ENCODE peak calls at places on chromosomes 3 and 15, in seven cellular contexts. N, U, T, C, J, V and Q are unnamed samples.

GRCh38 chr3:113685956-113686721 is 10.3 kb downstream of the USF3 start:
- DNase-seq in J (no peak), T (no peak), N (no peak), C (no peak), V (no peak), U (no peak), Q (no peak)

GRCh38 chr3:67649681-67650080 is 4.7 kb downstream of the SUCLG2 start:
- DNase-seq in T (no peak), N (no peak), J (no peak), C (no peak), V (no peak), U (no peak), Q (no peak)

GRCh38 chr3:39763390-39763789 is 46.0 kb upstream of the MYRIP start:
- DNase-seq in V (no peak), T (no peak), U (no peak), C (no peak), N (no peak), J (no peak), Q (no peak)

GRCh38 chr3:127888564-127889107 is 26.4 kb upstream of the KBTBD12 start:
- DNase-seq in T (no peak), N (no peak), V (no peak), C (peak), J (no peak), U (peak), Q (no peak)

GRCh38 chr3:43031490-43032216 is 52.5 kb downstream of the GASK1A start:
- DNase-seq in V (no peak), T (no peak), J (no peak), C (peak), U (no peak), N (no peak), Q (no peak)

GRCh38 chr3:168063122-168063521 is 32.6 kb downstream of the GOLIM4 start:
- DNase-seq in C (no peak), N (no peak), T (no peak), U (no peak), V (no peak), J (no peak), Q (no peak)

GRCh38 chr3:169120928-169121327 is 542.6 kb downstream of the MECOM start:
- DNase-seq in J (no peak), V (no peak), C (no peak), N (no peak), T (no peak), U (no peak), Q (no peak)

GRCh38 chr3:108153451-108153981 is 62.7 kb upstream of the CD47 start:
- DNase-seq in V (peak), J (peak), N (no peak), C (no peak), T (no peak), U (peak), Q (no peak)

GRCh38 chr3:112364291-112364690 is 31.3 kb downstream of the CD200 start:
- DNase-seq in C (no peak), U (no peak), T (no peak), J (no peak), V (no peak), N (no peak), Q (no peak)

GRCh38 chr3:10206166-10206511 is 41.4 kb downstream of the IRAK2 start:
- DNase-seq in C (no peak), T (no peak), J (no peak), N (no peak), V (no peak), U (no peak), Q (no peak)

GRCh38 chr3:152381881-152382295 is 113.2 kb downstream of the MBNL1 start:
- DNase-seq in U (no peak), N (no peak), V (no peak), J (no peak), T (no peak), C (no peak), Q (no peak)

GRCh38 chr3:169112153-169112892 is 551.2 kb downstream of the MECOM start:
- DNase-seq in V (peak), U (no peak), N (no peak), C (no peak), J (peak), T (no peak), Q (peak)

GRCh38 chr3:149375164-149375823 is 2.2 kb downstream of the TM4SF1 start:
- DNase-seq in J (no peak), C (no peak), V (no peak), T (no peak), N (no peak), U (no peak), Q (no peak)

GRCh38 chr3:123760817-123761216 is 123.3 kb downstream of the MYLK start:
- DNase-seq in J (no peak), N (no peak), T (no peak), U (no peak), V (no peak), C (no peak), Q (no peak)

GRCh38 chr3:28915711-28916481 is 365.0 kb upstream of the RBMS3 start:
- DNase-seq in J (peak), V (no peak), U (no peak), C (no peak), T (no peak), N (peak), Q (peak)

GRCh38 chr15:58077427-58077826 is 11.9 kb upstream of the ALDH1A2 start:
- DNase-seq in V (no peak), N (no peak), C (no peak), J (no peak), U (no peak), T (no peak), Q (no peak)

GRCh38 chr15:101170568-101171350 is 81.1 kb downstream of the CHSY1 start:
- DNase-seq in T (no peak), V (no peak), N (no peak), U (no peak), J (peak), C (no peak), Q (peak)

GRCh38 chr15:25717116-25717755 is 145.9 kb downstream of the ATP10A start:
- DNase-seq in N (no peak), T (no peak), U (no peak), J (no peak), V (no peak), C (no peak), Q (no peak)

GRCh38 chr15:65550681-65551098 is 20.4 kb downstream of the HACD3 start:
- DNase-seq in J (no peak), U (no peak), C (no peak), N (no peak), V (no peak), T (no peak), Q (no peak)

GRCh38 chr3:87186631-87187159 is 40.4 kb upstream of the CHMP2B start:
- DNase-seq in N (no peak), U (no peak), V (no peak), J (no peak), T (no peak), C (no peak), Q (no peak)
- H3K27ac ChIP-seq in N (no peak), U (no peak), V (no peak), J (no peak), T (no peak), C (no peak), Q (no peak)

GRCh38 chr3:138875096-138875753 is 40.5 kb upstream of the PIK3CB start:
- DNase-seq in T (no peak), V (no peak), N (no peak), U (no peak), C (no peak), J (no peak), Q (no peak)

GRCh38 chr3:138877246-138877645 is 42.5 kb upstream of the PIK3CB start:
- DNase-seq in U (no peak), J (no peak), T (no peak), N (no peak), V (no peak), C (no peak), Q (peak)

GRCh38 chr3:138875754-138876664 is 41.3 kb upstream of the PIK3CB start:
- DNase-seq in U (no peak), V (no peak), C (no peak), T (no peak), N (no peak), J (no peak), Q (no peak)

GRCh38 chr3:138881233-138881632 is 46.5 kb upstream of the PIK3CB start:
- DNase-seq in C (no peak), T (no peak), U (no peak), N (no peak), J (no peak), V (no peak), Q (no peak)

DNA sequence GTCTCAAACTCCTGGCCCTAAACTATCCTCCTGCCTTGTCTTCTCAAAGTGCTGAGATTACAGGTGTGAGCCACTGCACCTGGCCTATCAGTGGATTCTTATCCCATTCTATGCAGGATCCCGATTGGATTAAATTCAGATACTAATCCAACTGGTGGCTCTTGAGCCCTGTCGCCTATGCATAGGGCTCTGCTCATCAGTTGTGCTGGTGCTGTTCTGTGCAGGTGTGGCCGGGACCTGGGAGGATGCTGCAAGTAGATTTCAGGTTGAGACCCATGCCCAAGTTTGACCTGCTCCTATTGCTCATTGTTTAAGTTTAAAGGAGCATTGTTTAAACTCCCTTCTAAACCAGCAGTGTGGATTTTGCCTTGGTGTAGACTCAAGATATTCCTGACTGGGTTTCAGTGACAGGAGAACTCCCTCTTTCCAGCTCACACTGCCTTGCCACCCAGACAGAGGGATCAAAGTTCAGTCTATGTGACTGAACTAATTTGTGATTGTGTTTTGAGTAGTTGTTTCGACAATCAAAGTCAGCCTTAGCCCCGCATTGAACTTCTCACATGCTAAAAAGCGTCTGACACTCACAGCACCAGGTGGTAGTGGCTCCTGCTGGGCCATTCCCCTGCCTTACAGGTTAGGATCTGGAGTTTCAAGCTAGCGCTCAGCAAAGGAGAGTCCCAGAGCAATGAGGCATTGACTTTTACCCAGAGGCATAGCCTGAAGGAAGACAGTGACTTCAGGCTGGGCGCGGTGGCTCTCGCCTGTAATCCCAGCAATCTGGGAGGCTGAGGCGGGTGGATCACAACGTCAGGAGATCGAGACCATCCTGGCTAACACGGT is 45.0 kb upstream of the PIK3CB start:
- DNase-seq in J (no peak), V (no peak), N (no peak), T (no peak), U (no peak), C (no peak), Q (no peak)
- H3K27ac ChIP-seq in J (no peak), V (no peak), N (no peak), T (no peak), U (no peak), C (no peak), Q (no peak)

GRCh38 chr3:59818033-59818936 is 768.5 kb upstream of the CFAP20DC start:
- DNase-seq in N (peak), V (peak), C (peak), J (peak), T (no peak), U (no peak), Q (peak)
- H3K27ac ChIP-seq in N (peak), V (peak), C (no peak), J (peak), T (no peak), U (no peak), Q (peak)

DNA sequence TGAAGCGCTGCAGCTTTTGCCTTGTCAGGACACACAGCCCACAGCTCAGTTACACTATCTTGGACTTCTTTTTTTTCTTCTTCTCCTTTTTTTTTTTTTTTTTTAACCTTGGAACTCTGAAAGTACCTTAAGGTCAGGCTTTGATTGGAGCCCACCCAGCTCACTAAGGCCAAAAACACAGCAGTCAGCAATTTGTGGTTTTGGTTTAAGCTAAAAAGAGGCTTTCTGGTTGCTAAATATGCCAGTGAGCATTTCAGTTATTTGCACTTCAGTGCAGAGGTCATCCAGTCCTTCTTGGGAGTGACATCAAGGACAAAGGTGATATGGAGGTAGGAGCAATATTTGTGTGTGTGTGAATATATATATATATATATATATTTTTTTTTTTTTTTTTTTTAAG is 1.7 kb downstream of the SLC25A20 start:
- DNase-seq in T (no peak), C (no peak), V (no peak), N (no peak), J (no peak), U (no peak), Q (no peak)
- H3K27ac ChIP-seq in T (no peak), C (peak), V (peak), N (peak), J (no peak), U (peak), Q (no peak)